ENCODE peak calls at places on chromosomes 12 and 14, in eight cellular contexts. Z is pancreas; T is Peyer's patch; R is MM.1S; F is PC-3; L is ascending aorta; G is lower lobe of right lung; S is CD8-positive, alpha-beta T cell. Q is an unnamed sample.
A peak's percentile ranks its signal among the peaks of the same experiment; 100 is the strongest.

GRCh38 chr14:67268456-67269115 is 27.4 kb downstream of the PALS1 start:
- DNase-seq in T (no peak), F (no peak), G (no peak), L (no peak), R (no peak), S (no peak), Z (no peak), Q (no peak)

GRCh38 chr12:95439578-95440230 is 34.2 kb upstream of the METAP2 start:
- DNase-seq in L (no peak), S (no peak), F (no peak), T (no peak), G (no peak), Z (no peak), R (no peak), Q (no peak)

GRCh38 chr12:6310771-6311610 is 509 bp downstream of the PLEKHG6 start:
- DNase-seq in Z (no peak), L (no peak), S (no peak), T (peak; percentile 63), F (no peak), G (peak; percentile 49), R (no peak), Q (no peak)

GRCh38 chr12:101256271-101256670 is 23.6 kb upstream of the UTP20 start:
- DNase-seq in L (no peak), S (no peak), Z (no peak), F (no peak), T (no peak), G (no peak), R (no peak), Q (no peak)

GRCh38 chr12:132432721-132433577 is 57.0 kb upstream of the FBRSL1 start:
- DNase-seq in R (no peak), Z (peak; percentile 41), L (no peak), T (no peak), S (no peak), G (no peak), F (no peak), Q (peak; percentile 71)

GRCh38 chr12:65443038-65443437 is 164.6 kb downstream of the MSRB3 start:
- DNase-seq in T (no peak), S (no peak), L (no peak), F (no peak), G (no peak), R (no peak), Z (no peak), Q (no peak)

GRCh38 chr12:46887870-46888269 is 62.1 kb upstream of the SLC38A4 start:
- DNase-seq in R (no peak), F (no peak), L (no peak), G (no peak), Z (no peak), S (no peak), T (no peak), Q (no peak)

GRCh38 chr12:18363321-18363720 is 102.0 kb downstream of the PIK3C2G start:
- DNase-seq in G (no peak), Z (no peak), L (no peak), R (no peak), F (no peak), T (no peak), S (no peak), Q (no peak)

GRCh38 chr12:75208851-75209781 is 523 bp downstream of the KCNC2 start:
- DNase-seq in L (no peak), G (no peak), Z (no peak), R (no peak), S (no peak), T (no peak), F (no peak), Q (no peak)

GRCh38 chr14:94942601-94943000 is 172.7 kb upstream of the GSC start:
- DNase-seq in F (no peak), T (no peak), R (no peak), L (no peak), G (no peak), S (no peak), Z (no peak), Q (no peak)

GRCh38 chr14:50094056-50094455 is 22.3 kb downstream of the VCPKMT start:
- DNase-seq in S (no peak), G (no peak), T (no peak), L (no peak), Z (no peak), R (no peak), F (no peak), Q (no peak)

GRCh38 chr12:53097207-53097563 is 282 bp upstream of the IGFBP6 start:
- DNase-seq in F (no peak), S (no peak), Z (no peak), R (no peak), T (no peak), L (no peak), G (no peak), Q (no peak)

GRCh38 chr12:53096761-53097160 is 706 bp upstream of the IGFBP6 start:
- DNase-seq in T (no peak), L (no peak), F (no peak), R (no peak), S (no peak), Z (no peak), G (no peak), Q (no peak)

GRCh38 chr12:53098354-53098981 is 1.0 kb downstream of the IGFBP6 start:
- DNase-seq in G (no peak), R (peak; percentile 9), L (no peak), Z (no peak), T (no peak), F (peak; percentile 80), S (peak; percentile 11), Q (no peak)

GRCh38 chr12:53098982-53099651 is 1.6 kb downstream of the IGFBP6 start:
- DNase-seq in G (peak; percentile 91), T (peak; percentile 87), F (peak; percentile 95), R (peak; percentile 70), Z (peak; percentile 88), S (peak; percentile 83), L (peak; percentile 80), Q (peak; percentile 88)

DNA sequence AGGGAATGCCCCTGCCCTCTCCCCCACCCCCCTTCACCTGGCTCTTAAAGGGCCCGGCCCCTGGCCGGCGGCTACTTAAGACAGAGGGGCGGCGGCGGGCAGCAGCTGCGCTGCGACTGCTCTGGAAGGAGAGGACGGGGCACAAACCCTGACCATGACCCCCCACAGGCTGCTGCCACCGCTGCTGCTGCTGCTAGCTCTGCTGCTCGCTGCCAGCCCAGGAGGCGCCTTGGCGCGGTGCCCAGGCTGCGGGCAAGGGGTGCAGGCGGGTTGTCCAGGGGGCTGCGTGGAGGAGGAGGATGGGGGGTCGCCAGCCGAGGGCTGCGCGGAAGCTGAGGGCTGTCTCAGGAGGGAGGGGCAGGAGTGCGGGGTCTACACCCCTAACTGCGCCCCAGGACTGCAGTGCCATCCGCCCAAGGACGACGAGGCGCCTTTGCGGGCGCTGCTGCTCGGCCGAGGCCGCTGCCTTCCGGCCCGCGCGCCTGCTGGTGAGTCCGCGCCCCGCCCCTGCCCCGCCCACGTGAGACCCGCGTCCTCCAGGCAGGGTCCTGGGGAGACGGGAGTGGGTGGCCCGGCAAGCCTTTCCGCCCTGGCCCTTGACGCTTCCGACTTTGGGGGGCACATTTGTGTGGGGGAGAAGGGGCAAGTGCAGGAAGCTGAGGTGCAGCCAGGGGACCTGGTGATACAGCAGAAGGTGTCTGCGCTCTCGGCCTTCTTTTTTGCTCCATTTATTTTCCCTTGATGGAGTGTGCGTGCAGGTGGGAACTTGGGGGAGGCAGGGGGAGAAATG is at the start of gene IGFBP6:
- DNase-seq in F (peak; percentile 63), R (peak; percentile 69), Z (peak; percentile 77), T (peak; percentile 74), G (peak; percentile 66), L (no peak), S (peak; percentile 32), Q (peak; percentile 90)
- H3K27ac ChIP-seq in F (peak within 1 kb of the TSS; percentile 83), R (no peak within 1 kb of the TSS), Z (peak within 1 kb of the TSS; percentile 52), T (peak within 1 kb of the TSS; percentile 79), G (peak within 1 kb of the TSS; percentile 78), L (peak within 1 kb of the TSS; percentile 97), S (no peak within 1 kb of the TSS), Q (peak within 1 kb of the TSS; percentile 78)

GRCh38 chr14:60106341-60106740 is 14.6 kb downstream of the PCNX4 start:
- DNase-seq in R (no peak), Z (no peak), L (peak; percentile 10), G (no peak), S (no peak), F (no peak), T (no peak), Q (peak; percentile 38)

GRCh38 chr14:60114881-60115280 is 23.2 kb downstream of the PCNX4 start:
- DNase-seq in G (no peak), Z (no peak), S (no peak), R (no peak), L (no peak), T (no peak), F (no peak), Q (no peak)

GRCh38 chr14:60116181-60116580 is 24.5 kb downstream of the PCNX4 start:
- DNase-seq in R (no peak), F (no peak), G (no peak), L (no peak), S (no peak), Z (no peak), T (no peak), Q (no peak)

GRCh38 chr14:60111732-60112131 is 20.0 kb downstream of the PCNX4 start:
- DNase-seq in R (peak; percentile 10), S (no peak), L (no peak), T (no peak), F (no peak), Z (no peak), G (no peak), Q (no peak)
- H3K36me3 ChIP-seq in R (no peaks in the 10 kb centered on the region), S (peaks cover 5% of the 10 kb centered on the region), L (peaks cover 6% of the 10 kb centered on the region), T (no peaks in the 10 kb centered on the region), F (peaks cover 44% of the 10 kb centered on the region), Z (no peaks in the 10 kb centered on the region), G (peaks cover 19% of the 10 kb centered on the region), Q (peaks cover 21% of the 10 kb centered on the region)

DNA sequence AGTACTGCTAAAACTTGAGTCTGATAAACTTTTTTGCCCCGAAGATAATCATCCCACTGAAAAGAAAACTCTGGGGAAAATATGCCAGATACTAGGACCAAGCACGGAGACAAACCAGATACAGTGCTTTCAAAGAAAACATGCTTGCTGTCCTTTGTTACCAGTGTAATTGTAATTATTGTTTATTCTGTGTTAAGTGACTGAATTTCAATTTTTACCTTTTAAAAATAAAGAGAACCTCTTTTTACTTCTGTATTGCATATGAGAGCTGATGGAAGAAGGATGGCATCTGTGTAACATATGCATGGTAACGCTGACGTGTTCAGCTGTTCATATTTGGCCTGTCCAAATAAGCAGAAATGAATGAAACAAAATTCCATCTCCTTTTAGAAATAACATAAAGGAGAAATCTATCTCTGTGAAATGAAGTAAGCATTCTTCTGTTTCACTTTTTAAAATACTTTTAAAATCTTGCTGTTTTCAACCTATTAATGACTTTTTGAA is 22.5 kb downstream of the SLC35E3 start:
- DNase-seq in L (no peak), F (no peak), T (no peak), S (no peak), G (no peak), R (no peak), Z (no peak), Q (no peak)
- H3K27ac ChIP-seq in L (no peak overlapping the region), F (no peak overlapping the region), T (no peak overlapping the region), S (no peak overlapping the region), G (no peak overlapping the region), R (no peak overlapping the region), Z (no peak overlapping the region), Q (no peak overlapping the region)

DNA sequence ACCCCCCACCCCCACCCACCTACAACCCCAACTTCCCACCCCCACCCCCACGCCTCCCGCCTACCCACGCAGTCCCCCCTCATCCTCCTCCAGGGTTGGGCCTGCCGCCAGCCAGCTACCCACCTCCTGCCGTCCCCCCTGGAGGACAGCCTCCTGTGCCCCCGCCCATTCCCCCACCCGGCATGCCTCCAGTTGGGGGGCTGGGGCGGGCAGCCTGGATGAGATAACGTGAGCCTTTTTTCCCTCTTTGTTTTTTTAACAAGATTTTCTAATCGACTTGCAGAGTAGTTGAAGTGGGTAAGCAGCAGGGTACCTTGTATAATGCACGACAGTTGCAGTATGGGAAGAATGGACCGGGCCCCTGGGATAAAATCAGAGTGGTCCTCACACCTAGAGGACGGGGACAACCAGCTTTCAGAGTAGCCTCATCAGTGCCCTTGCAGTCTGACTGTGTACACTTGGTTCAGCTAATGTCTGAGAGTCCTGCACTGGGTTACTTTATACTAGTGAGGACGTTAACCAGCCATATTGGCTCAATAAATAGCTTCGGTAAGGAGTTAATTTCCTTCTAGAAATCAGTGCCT is 29.4 kb downstream of the CCNK start:
- DNase-seq in G (no peak), Z (no peak), F (no peak), L (no peak), T (no peak), R (no peak), S (no peak), Q (peak; percentile 60)
- H3K36me3 ChIP-seq in G (peaks cover 93% of the 10 kb centered on the region), Z (peaks cover 18% of the 10 kb centered on the region), F (peaks cover 43% of the 10 kb centered on the region), L (peaks cover 42% of the 10 kb centered on the region), T (no peaks in the 10 kb centered on the region), R (no peaks in the 10 kb centered on the region), S (peaks cover 45% of the 10 kb centered on the region), Q (peaks cover 95% of the 10 kb centered on the region)